ENCODE peak calls at places on chromosome 10, in six cellular contexts. H, M, X, R, E and K are unnamed samples.

GRCh38 chr10:98610301-98610700 is 163.6 kb upstream of the HPS1 start:
- DNase-seq in X (no peak), M (no peak), R (no peak), H (no peak), E (peak), K (peak)

GRCh38 chr10:11175823-11176243 is 158.2 kb downstream of the CELF2 start:
- DNase-seq in H (no peak), X (no peak), R (no peak), E (no peak), M (no peak), K (no peak)

GRCh38 chr10:70592746-70593512 is 9.6 kb downstream of the PRF1 start:
- DNase-seq in M (no peak), E (no peak), R (peak), H (no peak), X (no peak), K (no peak)

GRCh38 chr10:69839696-69840345 is 38.1 kb downstream of the COL13A1 start:
- DNase-seq in M (no peak), H (peak), E (peak), X (peak), R (no peak), K (peak)

GRCh38 chr10:95337354-95337753 is 46.6 kb upstream of the PDLIM1 start:
- DNase-seq in M (no peak), R (no peak), X (no peak), H (no peak), E (no peak), K (no peak)

GRCh38 chr10:71970331-71970730 is 6.1 kb downstream of the CHST3 start:
- DNase-seq in M (no peak), H (no peak), E (no peak), X (peak), R (peak), K (peak)

GRCh38 chr10:114073787-114074186 is 30.1 kb downstream of the ADRB1 start:
- DNase-seq in M (no peak), X (no peak), E (no peak), R (no peak), H (no peak), K (no peak)

GRCh38 chr10:19629559-19629958 is 186.7 kb upstream of the PLXDC2 start:
- DNase-seq in E (no peak), M (peak), R (no peak), X (peak), H (peak), K (peak)

GRCh38 chr10:116271593-116272496 is 1.2 kb downstream of the GFRA1 start:
- DNase-seq in E (no peak), R (peak), H (peak), X (peak), M (peak), K (peak)

GRCh38 chr10:80501913-80502521 is 35.7 kb upstream of the SH2D4B start:
- DNase-seq in H (no peak), X (peak), E (peak), M (no peak), R (no peak), K (no peak)

GRCh38 chr10:106973301-106973700 is 191.2 kb downstream of the SORCS1 start:
- DNase-seq in X (peak), H (no peak), E (no peak), R (no peak), M (peak), K (no peak)

GRCh38 chr10:56622335-56622973 is 261.4 kb upstream of the ZWINT start:
- DNase-seq in M (no peak), H (no peak), E (no peak), X (no peak), R (no peak), K (peak)

GRCh38 chr10:12055722-12056121 is 13.0 kb upstream of the DHTKD1 start:
- DNase-seq in E (no peak), X (peak), R (no peak), M (no peak), H (no peak), K (no peak)

GRCh38 chr10:13624630-13625029 is 37.9 kb downstream of the PRPF18 start:
- DNase-seq in X (no peak), R (no peak), H (peak), E (peak), M (no peak), K (no peak)

GRCh38 chr10:7056216-7056615 is 354.6 kb downstream of the SFMBT2 start:
- DNase-seq in X (no peak), H (no peak), R (no peak), M (no peak), E (no peak), K (no peak)

GRCh38 chr10:69728335-69728861 is 73.3 kb upstream of the COL13A1 start:
- DNase-seq in H (peak), E (no peak), R (no peak), M (no peak), X (peak), K (peak)

GRCh38 chr10:14891151-14891550 is 12.5 kb downstream of the SUV39H2 start:
- DNase-seq in X (no peak), R (no peak), E (no peak), M (no peak), H (no peak), K (no peak)

GRCh38 chr10:58972576-58973234 is 203.7 kb upstream of the PHYHIPL start:
- DNase-seq in M (peak), X (peak), H (no peak), E (no peak), R (no peak), K (no peak)

GRCh38 chr10:47094636-47095035 is 183.4 kb downstream of the PTPN20 start:
- DNase-seq in X (no peak), E (no peak), R (no peak), M (no peak), H (no peak), K (no peak)

GRCh38 chr10:71197955-71198354 is 14.4 kb upstream of the UNC5B start:
- DNase-seq in R (no peak), H (no peak), X (no peak), E (no peak), M (no peak), K (no peak)

GRCh38 chr10:88990528-88991160 is at the start of gene FAS:
- DNase-seq in X (peak), R (peak), M (peak), H (peak), E (peak), K (peak)

GRCh38 chr10:70481831-70482530 is 3.4 kb downstream of the PALD1 start:
- DNase-seq in H (no peak), E (no peak), X (no peak), M (no peak), R (no peak), K (no peak)

GRCh38 chr10:105073999-105074398 is 432.9 kb downstream of the SORCS3 start:
- DNase-seq in E (no peak), X (no peak), M (no peak), H (no peak), R (no peak), K (no peak)

GRCh38 chr10:51960494-51960895 is 261.1 kb upstream of the CSTF2T start:
- DNase-seq in X (peak), R (no peak), H (peak), E (no peak), M (peak), K (peak)

GRCh38 chr10:68333452-68333851 is 724 bp upstream of the PBLD start:
- DNase-seq in R (no peak), E (no peak), H (no peak), M (no peak), X (no peak), K (peak)

GRCh38 chr10:68332259-68333057 is at the start of gene PBLD:
- DNase-seq in R (peak), E (peak), M (peak), H (peak), X (peak), K (peak)

GRCh38 chr10:68333058-68333395 is 299 bp upstream of the PBLD start:
- DNase-seq in R (no peak), E (no peak), M (no peak), X (no peak), H (peak), K (no peak)

GRCh38 chr10:68330852-68331454 is 911 bp upstream of the HNRNPH3 start:
- DNase-seq in M (no peak), R (no peak), H (peak), E (no peak), X (peak), K (no peak)

GRCh38 chr10:68331455-68332258 is at the start of gene HNRNPH3:
- DNase-seq in R (peak), M (peak), X (peak), H (peak), E (peak), K (peak)
- H3K23ac ChIP-seq in R (no peak), M (peak), X (peak), H (peak), E (no peak), K (no peak)

GRCh38 chr10:34838366-34838900 is 23.3 kb upstream of the PARD3 start:
- DNase-seq in H (no peak), R (no peak), X (no peak), E (no peak), M (no peak), K (no peak)

GRCh38 chr10:34834274-34834673 is 19.2 kb upstream of the PARD3 start:
- DNase-seq in R (no peak), X (no peak), E (no peak), H (no peak), M (no peak), K (no peak)

GRCh38 chr10:34830527-34830926 is 15.4 kb upstream of the PARD3 start:
- DNase-seq in E (no peak), H (no peak), R (no peak), M (no peak), X (no peak), K (no peak)

DNA sequence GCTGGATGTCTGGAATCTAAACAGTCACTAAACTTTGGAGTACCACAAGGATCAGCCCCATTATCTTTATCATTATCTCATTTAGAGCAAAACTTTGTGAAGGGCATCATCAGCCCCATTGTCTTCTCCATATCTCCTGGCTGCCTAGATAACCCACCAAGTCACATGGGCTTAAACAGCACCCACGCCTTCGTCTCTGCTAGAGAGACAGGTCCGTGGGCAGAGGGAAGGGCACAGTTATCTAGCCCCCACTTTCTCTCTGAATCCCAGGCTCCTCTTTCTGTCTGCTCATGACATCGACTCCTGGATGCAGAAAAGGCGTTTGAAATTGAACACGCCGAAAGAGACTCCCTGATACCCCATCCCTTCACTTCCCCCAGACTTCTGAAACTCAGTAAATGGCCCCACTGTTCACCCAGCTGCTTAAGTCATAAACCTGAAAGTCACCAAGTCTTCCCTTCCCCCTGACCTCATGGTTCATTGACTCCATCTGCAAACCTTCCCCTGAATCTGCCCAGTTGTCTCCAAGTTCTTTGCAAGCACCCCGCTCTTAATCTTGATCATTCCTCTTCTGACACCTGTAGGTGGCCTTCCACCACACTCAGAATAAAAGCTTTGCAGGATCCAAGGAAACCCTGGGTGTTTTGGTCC is 20.9 kb upstream of the PARD3 start:
- DNase-seq in R (no peak), M (no peak), H (no peak), E (no peak), X (no peak), K (no peak)
- H3K4me3 ChIP-seq in R (no peak), M (no peak), H (no peak), E (no peak), X (no peak), K (no peak)

GRCh38 chr10:30210296-30210695 is 138.8 kb downstream of the MTPAP start:
- DNase-seq in E (no peak), H (no peak), X (no peak), M (no peak), R (no peak), K (no peak)

DNA sequence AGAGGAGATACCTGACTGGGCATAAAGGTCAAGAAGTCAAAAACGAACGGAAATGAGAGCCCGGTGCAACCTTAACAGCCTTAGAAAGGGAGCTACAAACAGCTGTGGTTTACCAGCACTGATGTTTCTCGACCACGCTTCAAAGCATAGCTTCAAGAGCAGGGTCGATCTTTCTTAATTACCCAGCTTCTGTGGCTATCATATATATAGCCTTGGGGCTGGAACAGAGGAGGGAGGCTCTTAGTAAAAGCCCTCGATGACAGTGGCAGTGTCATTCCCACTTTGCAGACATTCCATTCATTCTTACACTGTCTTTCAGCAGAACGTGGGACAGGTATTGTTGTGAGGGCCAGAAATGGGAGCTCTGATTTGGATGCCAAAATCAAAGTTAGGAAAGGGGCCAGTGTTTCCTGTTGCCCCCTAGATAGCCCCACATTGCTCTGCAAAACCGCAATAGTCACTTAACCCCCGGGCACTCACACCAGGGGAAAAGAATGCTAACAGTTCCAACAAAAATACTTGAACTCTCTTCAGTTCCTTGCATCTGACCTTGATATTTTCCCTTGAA is 141.5 kb downstream of the MTPAP start:
- DNase-seq in E (peak), H (peak), M (no peak), R (no peak), X (peak), K (peak)
- H3K23ac ChIP-seq in E (no peak), H (no peak), M (no peak), R (no peak), X (no peak), K (no peak)

GRCh38 chr10:44978570-44979280 is at the start of gene DEPP1:
- DNase-seq in R (peak), X (peak), E (peak), M (no peak), H (peak), K (peak)
- H3K4me3 ChIP-seq in R (peak), X (no peak), E (peak), M (peak), H (peak), K (no peak)

GRCh38 chr10:101070098-101070497 is 8.3 kb downstream of the KAZALD1 start:
- DNase-seq in M (no peak), R (no peak), E (no peak), X (no peak), H (no peak), K (no peak)
- H3K23ac ChIP-seq in M (no peak), R (no peak), E (no peak), X (no peak), H (no peak), K (no peak)

GRCh38 chr10:124460144-124460543 is 1.5 kb upstream of the LHPP start:
- DNase-seq in R (no peak), M (no peak), H (no peak), E (no peak), X (no peak), K (no peak)

GRCh38 chr10:124459395-124459794 is 2.2 kb upstream of the LHPP start:
- DNase-seq in X (peak), M (no peak), E (peak), R (no peak), H (no peak), K (no peak)

GRCh38 chr10:124464028-124464751 is 2.6 kb downstream of the LHPP start:
- DNase-seq in X (no peak), E (no peak), M (no peak), R (no peak), H (no peak), K (peak)

GRCh38 chr10:124462348-124462695 is 699 bp downstream of the LHPP start:
- DNase-seq in X (no peak), H (no peak), R (no peak), M (no peak), E (no peak), K (no peak)

DNA sequence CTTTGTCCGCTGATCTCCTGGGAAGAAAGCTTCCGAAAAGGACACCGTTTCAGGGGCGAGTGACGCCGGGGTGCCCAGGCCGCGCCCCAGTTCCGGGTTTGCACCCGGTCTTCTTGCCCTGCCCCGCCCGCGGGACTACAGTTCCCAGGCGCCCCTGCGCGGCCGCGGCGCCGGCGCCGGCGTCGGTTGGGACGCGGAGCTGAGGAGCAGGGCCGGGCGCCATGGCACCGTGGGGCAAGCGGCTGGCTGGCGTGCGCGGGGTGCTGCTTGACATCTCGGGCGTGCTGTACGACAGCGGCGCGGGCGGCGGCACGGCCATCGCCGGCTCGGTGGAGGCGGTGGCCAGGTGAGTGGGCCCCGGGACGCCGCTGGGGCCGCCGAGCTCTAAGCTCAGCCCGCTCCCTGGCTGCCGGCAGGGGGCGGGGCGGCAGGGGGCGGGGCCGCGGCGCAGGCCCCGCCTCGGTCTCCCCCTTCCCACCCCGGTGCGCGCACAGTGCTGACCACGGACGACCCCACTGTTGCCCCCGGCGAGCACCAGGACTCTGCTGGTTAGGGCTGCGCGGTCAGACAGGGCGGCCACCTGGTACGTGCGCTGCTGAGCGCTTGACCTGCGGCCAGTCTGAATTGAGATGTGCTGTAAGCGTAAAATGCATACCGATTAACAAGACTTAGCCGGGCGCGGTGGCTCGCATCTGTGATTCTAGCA is at the start of gene LHPP:
- DNase-seq in H (peak), R (peak), X (peak), M (peak), E (peak), K (peak)
- H3K4me3 ChIP-seq in H (peak), R (peak), X (peak), M (peak), E (peak), K (peak)